ENCODE peak calls at places on chromosomes 1 and 21, in five cellular contexts. U is dorsolateral prefrontal cortex, T is astrocyte of the spinal cord, G is GM12865, Y is endothelial cell of umbilical vein. W is an unnamed sample.

GRCh38 chr1:36321119-36321951 is 2.1 kb downstream of the EVA1B start:
- DNase-seq in Y (no peak), T (peak), U (no peak), G (peak), W (peak)

GRCh38 chr1:172917972-172918371 is 132.8 kb downstream of the TNFSF18 start:
- DNase-seq in Y (peak), G (no peak), U (no peak), T (peak), W (no peak)

GRCh38 chr1:198563578-198563977 is 23.1 kb upstream of the ATP6V1G3 start:
- DNase-seq in G (no peak), Y (peak), U (no peak), T (no peak), W (no peak)

GRCh38 chr1:204409878-204410763 is 1.5 kb downstream of the PPP1R15B start:
- DNase-seq in T (no peak), U (no peak), Y (no peak), G (no peak), W (no peak)

GRCh38 chr1:169795687-169796086 is 980 bp upstream of the METTL18 start:
- DNase-seq in U (no peak), Y (peak), G (peak), T (peak), W (no peak)

GRCh38 chr1:151825811-151826660 is 5.6 kb downstream of the RORC start:
- DNase-seq in Y (no peak), G (no peak), U (no peak), T (no peak), W (no peak)

GRCh38 chr1:244209955-244210354 is 158.9 kb downstream of the ZBTB18 start:
- DNase-seq in G (no peak), T (no peak), Y (no peak), U (no peak), W (no peak)

GRCh38 chr1:195717651-195718050 is 890.6 kb downstream of the KCNT2 start:
- DNase-seq in G (no peak), T (peak), U (no peak), Y (no peak), W (no peak)

GRCh38 chr1:186865861-186866260 is 37.1 kb downstream of the PLA2G4A start:
- DNase-seq in U (no peak), Y (no peak), G (no peak), T (no peak), W (no peak)

GRCh38 chr1:151502035-151502728 is 9.0 kb upstream of the CGN start:
- DNase-seq in T (no peak), G (no peak), Y (no peak), U (no peak), W (no peak)

GRCh38 chr21:36602735-36603134 is 96.2 kb upstream of the SIM2 start:
- DNase-seq in T (no peak), G (no peak), Y (no peak), U (no peak), W (no peak)

GRCh38 chr21:29462475-29462874 is 163.8 kb downstream of the BACH1 start:
- DNase-seq in U (no peak), Y (no peak), T (no peak), G (peak), W (peak)

GRCh38 chr1:87120779-87121178 is 206.3 kb downstream of the HS2ST1 start:
- DNase-seq in G (peak), T (no peak), U (no peak), Y (no peak), W (no peak)

GRCh38 chr1:246001142-246001812 is 505.8 kb downstream of the SMYD3 start:
- DNase-seq in T (peak), G (no peak), U (no peak), Y (no peak), W (no peak)

GRCh38 chr21:30336596-30336995 is 898 bp downstream of the KRTAP27-1 start:
- DNase-seq in U (no peak), T (peak), Y (no peak), G (no peak), W (no peak)

GRCh38 chr21:44460441-44460755 is 5.1 kb downstream of the LRRC3 start:
- DNase-seq in Y (no peak), T (no peak), G (no peak), U (no peak), W (no peak)

GRCh38 chr1:157984469-157984868 is 9.0 kb upstream of the KIRREL1 start:
- DNase-seq in Y (no peak), T (no peak), G (no peak), U (no peak), W (no peak)

GRCh38 chr1:30335389-30335996 is 387.9 kb downstream of the MATN1 start:
- DNase-seq in U (no peak), T (no peak), G (no peak), Y (no peak), W (no peak)

GRCh38 chr1:232192781-232193450 is 437.0 kb downstream of the SIPA1L2 start:
- DNase-seq in Y (peak), T (no peak), G (no peak), U (no peak), W (no peak)

GRCh38 chr1:156749429-156750118 is 1.9 kb downstream of the HDGF start:
- DNase-seq in T (no peak), G (no peak), U (no peak), Y (no peak), W (no peak)

GRCh38 chr1:234199476-234200127 is 173.7 kb upstream of the COA6 start:
- DNase-seq in U (no peak), G (no peak), Y (no peak), T (no peak), W (no peak)

GRCh38 chr1:203444077-203444683 is 31.4 kb upstream of the PRELP start:
- DNase-seq in T (no peak), U (no peak), G (no peak), Y (no peak), W (no peak)

GRCh38 chr1:41240806-41241747 is 1.0 kb downstream of the SCMH1 start:
- DNase-seq in G (peak), U (peak), Y (peak), T (peak), W (peak)

GRCh38 chr1:19488136-19488535 is 2.8 kb upstream of the CAPZB start:
- DNase-seq in U (no peak), G (no peak), T (no peak), Y (no peak), W (no peak)

DNA sequence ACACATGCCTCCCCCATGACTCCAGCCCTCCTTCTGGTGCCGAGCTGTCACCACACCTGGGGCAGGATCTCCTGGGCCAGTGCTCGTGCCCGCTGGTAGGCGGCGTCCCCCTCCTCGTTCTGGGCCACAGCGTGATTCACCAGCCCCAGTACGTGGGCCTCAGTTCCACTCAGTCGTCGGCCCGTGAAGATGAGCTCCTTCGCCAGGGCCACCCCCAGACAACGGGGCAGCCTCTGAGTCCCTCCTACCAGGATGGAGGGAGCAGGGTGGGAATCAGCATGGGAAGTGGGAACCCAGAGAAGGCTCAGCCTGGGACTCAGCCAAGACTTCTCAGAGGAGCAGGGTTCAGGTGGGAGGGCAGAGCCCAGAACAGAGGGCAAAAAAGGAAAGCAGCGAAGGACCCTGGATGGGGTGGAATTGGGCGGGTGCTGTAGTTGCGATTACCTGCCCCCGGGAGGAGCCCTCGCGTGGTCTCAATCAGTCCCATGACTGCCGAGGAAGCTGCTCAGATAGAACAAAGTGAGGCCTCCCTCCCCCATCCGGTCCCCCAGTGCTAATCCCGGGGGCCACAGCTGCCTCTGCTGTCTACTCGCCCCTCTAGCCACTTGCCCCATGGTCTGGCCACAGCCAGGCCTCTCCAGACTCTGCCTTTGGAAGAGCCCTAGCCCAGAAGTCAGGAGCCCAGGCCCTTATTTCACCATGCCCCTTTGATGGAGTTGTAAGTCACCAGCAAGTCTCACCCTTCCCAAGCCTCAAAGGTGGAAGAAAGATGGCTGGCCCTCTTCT is 16.8 kb downstream of the ECHDC2 start:
- DNase-seq in T (no peak), G (peak), U (no peak), Y (no peak), W (peak)
- TF ChIP-seq CTCF in T (peak), G (peak), U (no peak), Y (peak), W (peak)

GRCh38 chr1:93715529-93716126 is 34.0 kb upstream of the BCAR3 start:
- DNase-seq in G (peak), Y (no peak), T (no peak), U (no peak), W (peak)
- TF ChIP-seq CTCF in G (no peak), Y (no peak), T (no peak), U (no peak), W (no peak)

GRCh38 chr1:43360616-43361015 is 1.8 kb downstream of the CDC20 start:
- DNase-seq in G (no peak), Y (no peak), U (no peak), T (no peak), W (no peak)

GRCh38 chr1:43357251-43357650 is 1.5 kb upstream of the CDC20 start:
- DNase-seq in Y (no peak), T (no peak), G (no peak), U (no peak), W (no peak)

GRCh38 chr1:43359696-43360095 is 915 bp downstream of the CDC20 start:
- DNase-seq in G (no peak), Y (no peak), T (no peak), U (no peak), W (no peak)

GRCh38 chr1:43358746-43359693 is at the start of gene CDC20:
- DNase-seq in U (peak), Y (peak), T (peak), G (peak), W (peak)

DNA sequence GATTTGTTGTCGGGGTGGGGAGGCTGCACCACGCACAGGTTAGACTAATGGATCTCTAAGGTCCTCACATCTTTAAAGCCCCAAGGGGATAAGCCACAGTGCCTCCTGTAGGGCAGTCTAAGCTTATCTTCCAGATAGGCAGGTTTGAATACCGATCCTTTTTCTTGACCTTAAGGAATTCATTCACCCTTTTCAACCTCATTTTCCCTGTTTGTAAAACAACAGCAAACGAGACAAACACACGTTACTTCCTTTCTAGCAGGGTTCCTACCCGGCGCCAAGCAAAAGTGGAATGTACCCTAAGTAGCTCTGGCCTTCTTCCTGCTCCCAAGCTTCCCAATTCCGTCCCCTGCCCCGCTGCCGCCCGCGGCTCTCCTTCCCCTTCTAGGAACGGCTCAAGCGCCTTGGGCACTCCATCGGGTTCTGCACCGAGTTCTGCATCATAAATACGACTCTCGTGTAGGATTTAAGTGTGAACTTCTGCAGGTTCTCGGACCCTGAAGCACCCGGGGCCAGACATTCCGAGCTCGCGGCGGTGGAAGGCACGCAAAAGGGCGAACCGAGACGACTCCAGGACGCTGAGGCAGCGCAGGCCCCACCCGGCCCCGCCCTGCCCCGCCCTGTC is 548 bp upstream of the CDC20 start:
- DNase-seq in G (peak), T (peak), Y (peak), U (no peak), W (peak)
- TF ChIP-seq CTCF in G (peak), T (peak), Y (peak), U (peak), W (peak)

GRCh38 chr1:94790670-94791069 is 29.5 kb upstream of the SLC44A3 start:
- DNase-seq in U (no peak), Y (no peak), T (no peak), G (no peak), W (no peak)

GRCh38 chr1:94795321-94795899 is 24.7 kb upstream of the SLC44A3 start:
- DNase-seq in U (no peak), Y (peak), T (no peak), G (peak), W (no peak)

GRCh38 chr1:94790246-94790645 is 29.9 kb upstream of the SLC44A3 start:
- DNase-seq in G (no peak), U (no peak), T (no peak), Y (peak), W (no peak)

GRCh38 chr1:94792876-94793605 is 27.1 kb upstream of the SLC44A3 start:
- DNase-seq in U (no peak), Y (peak), G (no peak), T (peak), W (no peak)

DNA sequence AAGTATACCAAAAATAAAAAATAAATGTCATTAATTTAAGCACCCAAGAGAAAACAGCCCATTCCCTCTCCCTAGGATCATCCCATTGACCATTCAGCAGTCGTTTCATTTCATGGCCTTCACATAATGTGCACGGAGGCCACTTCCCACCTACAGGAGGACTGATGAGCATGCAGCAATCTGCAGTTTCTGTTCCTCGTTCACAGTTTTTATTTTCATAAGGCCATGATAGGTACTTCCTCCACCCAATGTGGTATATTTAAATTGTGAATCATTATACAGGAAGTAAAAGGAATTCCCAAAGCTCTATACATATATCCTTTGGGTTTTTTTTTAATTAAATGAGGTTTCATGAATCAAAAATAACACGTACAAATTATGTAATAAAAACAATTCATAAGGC is 27.7 kb upstream of the SLC44A3 start:
- DNase-seq in G (peak), T (no peak), Y (no peak), U (no peak), W (peak)
- TF ChIP-seq CTCF in G (no peak), T (peak), Y (no peak), U (no peak), W (no peak)

GRCh38 chr1:58513956-58514355 is 32.6 kb downstream of the OMA1 start:
- DNase-seq in G (no peak), Y (no peak), U (no peak), T (no peak), W (no peak)

GRCh38 chr1:58515794-58516401 is 30.6 kb downstream of the OMA1 start:
- DNase-seq in T (peak), G (peak), Y (peak), U (no peak), W (peak)
- TF ChIP-seq CTCF in T (peak), G (peak), Y (peak), U (peak), W (no peak)

GRCh38 chr1:194295690-194296089 is 1109.3 kb upstream of the B3GALT2 start:
- DNase-seq in Y (peak), T (peak), U (no peak), G (peak), W (peak)
- TF ChIP-seq CTCF in Y (peak), T (peak), U (no peak), G (peak), W (peak)

GRCh38 chr1:164771001-164771550 is 212.1 kb downstream of the PBX1 start:
- DNase-seq in U (no peak), G (no peak), Y (no peak), T (peak), W (no peak)
- TF ChIP-seq CTCF in U (no peak), G (no peak), Y (no peak), T (no peak), W (no peak)

GRCh38 chr1:31371121-31371520 is 1.8 kb downstream of the FABP3 start:
- DNase-seq in G (no peak), T (no peak), U (no peak), Y (no peak), W (no peak)

GRCh38 chr1:31364561-31365255 is 8.2 kb downstream of the FABP3 start:
- DNase-seq in Y (no peak), G (no peak), T (peak), U (no peak), W (no peak)

GRCh38 chr1:31370021-31370420 is 2.9 kb downstream of the FABP3 start:
- DNase-seq in T (no peak), U (no peak), G (no peak), Y (no peak), W (no peak)

GRCh38 chr1:31368611-31369107 is 4.2 kb downstream of the FABP3 start:
- DNase-seq in Y (no peak), T (no peak), G (no peak), U (no peak), W (no peak)

DNA sequence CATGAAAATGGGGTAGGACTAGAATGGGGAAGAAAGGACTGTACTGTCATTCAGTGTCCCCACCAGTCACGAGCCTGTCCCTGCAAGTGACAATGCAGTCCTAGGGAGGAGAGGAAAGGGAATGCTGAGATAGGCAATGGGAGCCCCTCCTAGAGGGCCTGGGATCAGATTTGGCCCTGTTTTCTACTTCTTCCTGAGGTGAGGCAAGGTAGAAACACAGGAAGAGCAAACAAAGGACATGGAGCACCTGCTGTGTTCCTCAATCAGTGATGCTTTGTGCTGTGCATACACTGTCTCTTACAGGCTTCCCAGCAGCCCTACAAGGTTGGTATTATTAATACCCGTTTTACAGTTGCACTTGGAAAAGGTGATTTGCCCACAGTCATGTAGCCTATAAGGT is 6.1 kb downstream of the FABP3 start:
- DNase-seq in G (no peak), T (no peak), Y (no peak), U (no peak), W (no peak)
- TF ChIP-seq CTCF in G (no peak), T (no peak), Y (no peak), U (no peak), W (no peak)

W was measured in GM20000.